ENCODE peak calls at places on chromosomes 2 and 18, in seven cellular contexts. One of them, this sample, is unnamed.

GRCh38 chr2:237627463-237628321 is at the start of gene LRRFIP1:
- DNase-seq in suprapubic skin: no peak
- DNase-seq in body of pancreas: peak
- DNase-seq in BJ: no peak
- DNase-seq in dorsolateral prefrontal cortex: peak
- DNase-seq in bronchial epithelial cell: no peak
- DNase-seq in fibroblast of pulmonary artery: no peak
- DNase-seq in this sample: no peak

GRCh38 chr2:80887923-80888322 is 583.4 kb upstream of the LRRTM1 start:
- DNase-seq in suprapubic skin: no peak
- DNase-seq in BJ: no peak
- DNase-seq in fibroblast of pulmonary artery: no peak
- DNase-seq in dorsolateral prefrontal cortex: no peak
- DNase-seq in body of pancreas: no peak
- DNase-seq in bronchial epithelial cell: no peak
- DNase-seq in this sample: no peak

GRCh38 chr2:201513271-201513670 is 61.7 kb downstream of the STRADB start:
- DNase-seq in fibroblast of pulmonary artery: no peak
- DNase-seq in body of pancreas: no peak
- DNase-seq in bronchial epithelial cell: no peak
- DNase-seq in suprapubic skin: no peak
- DNase-seq in dorsolateral prefrontal cortex: no peak
- DNase-seq in BJ: no peak
- DNase-seq in this sample: no peak

GRCh38 chr2:65026640-65027464 is 29.4 kb upstream of the CEP68 start:
- DNase-seq in suprapubic skin: no peak
- DNase-seq in fibroblast of pulmonary artery: no peak
- DNase-seq in body of pancreas: no peak
- DNase-seq in BJ: no peak
- DNase-seq in bronchial epithelial cell: no peak
- DNase-seq in dorsolateral prefrontal cortex: no peak
- DNase-seq in this sample: no peak

GRCh38 chr18:52339891-52340371 is at the start of gene DCC:
- DNase-seq in suprapubic skin: peak
- DNase-seq in body of pancreas: peak
- DNase-seq in BJ: no peak
- DNase-seq in bronchial epithelial cell: peak
- DNase-seq in dorsolateral prefrontal cortex: peak
- DNase-seq in fibroblast of pulmonary artery: peak
- DNase-seq in this sample: peak

GRCh38 chr2:9107168-9108025 is 99.2 kb upstream of the ASAP2 start:
- DNase-seq in suprapubic skin: peak
- DNase-seq in body of pancreas: no peak
- DNase-seq in BJ: no peak
- DNase-seq in dorsolateral prefrontal cortex: no peak
- DNase-seq in fibroblast of pulmonary artery: no peak
- DNase-seq in bronchial epithelial cell: peak
- DNase-seq in this sample: peak

GRCh38 chr2:241248289-241248688 is 59.8 kb downstream of the ANO7 start:
- DNase-seq in dorsolateral prefrontal cortex: no peak
- DNase-seq in fibroblast of pulmonary artery: no peak
- DNase-seq in BJ: no peak
- DNase-seq in suprapubic skin: no peak
- DNase-seq in bronchial epithelial cell: no peak
- DNase-seq in body of pancreas: no peak
- DNase-seq in this sample: no peak

GRCh38 chr2:187567126-187567525 is 12.9 kb upstream of the TFPI start:
- DNase-seq in suprapubic skin: no peak
- DNase-seq in dorsolateral prefrontal cortex: no peak
- DNase-seq in fibroblast of pulmonary artery: peak
- DNase-seq in bronchial epithelial cell: no peak
- DNase-seq in BJ: no peak
- DNase-seq in body of pancreas: no peak
- DNase-seq in this sample: peak

GRCh38 chr2:195466427-195466826 is 190.6 kb upstream of the SLC39A10 start:
- DNase-seq in dorsolateral prefrontal cortex: no peak
- DNase-seq in fibroblast of pulmonary artery: no peak
- DNase-seq in suprapubic skin: no peak
- DNase-seq in body of pancreas: no peak
- DNase-seq in BJ: no peak
- DNase-seq in bronchial epithelial cell: no peak
- DNase-seq in this sample: no peak

GRCh38 chr18:76821875-76822509 is 365 bp upstream of the ZNF236 start:
- DNase-seq in suprapubic skin: peak
- DNase-seq in BJ: no peak
- DNase-seq in body of pancreas: peak
- DNase-seq in bronchial epithelial cell: peak
- DNase-seq in fibroblast of pulmonary artery: peak
- DNase-seq in dorsolateral prefrontal cortex: peak
- DNase-seq in this sample: peak

GRCh38 chr2:36988008-36988407 is 21.7 kb upstream of the STRN start:
- DNase-seq in bronchial epithelial cell: no peak
- DNase-seq in body of pancreas: no peak
- DNase-seq in suprapubic skin: no peak
- DNase-seq in fibroblast of pulmonary artery: no peak
- DNase-seq in dorsolateral prefrontal cortex: no peak
- DNase-seq in BJ: no peak
- DNase-seq in this sample: no peak

GRCh38 chr2:69601179-69601612 is 42.3 kb downstream of the AAK1 start:
- DNase-seq in fibroblast of pulmonary artery: peak
- DNase-seq in body of pancreas: no peak
- DNase-seq in BJ: peak
- DNase-seq in suprapubic skin: no peak
- DNase-seq in bronchial epithelial cell: peak
- DNase-seq in dorsolateral prefrontal cortex: no peak
- DNase-seq in this sample: peak

GRCh38 chr2:38075436-38076249 is at the start of gene CYP1B1:
- DNase-seq in BJ: no peak
- DNase-seq in suprapubic skin: no peak
- DNase-seq in body of pancreas: peak
- DNase-seq in fibroblast of pulmonary artery: no peak
- DNase-seq in bronchial epithelial cell: no peak
- DNase-seq in dorsolateral prefrontal cortex: no peak
- DNase-seq in this sample: peak

GRCh38 chr2:25342372-25343186 is 854 bp upstream of the DNMT3A start:
- DNase-seq in dorsolateral prefrontal cortex: peak
- DNase-seq in BJ: no peak
- DNase-seq in bronchial epithelial cell: peak
- DNase-seq in body of pancreas: peak
- DNase-seq in fibroblast of pulmonary artery: peak
- DNase-seq in suprapubic skin: no peak
- DNase-seq in this sample: peak

GRCh38 chr2:25343187-25343825 is 1.6 kb upstream of the DNMT3A start:
- DNase-seq in bronchial epithelial cell: no peak
- DNase-seq in dorsolateral prefrontal cortex: no peak
- DNase-seq in body of pancreas: no peak
- DNase-seq in BJ: no peak
- DNase-seq in fibroblast of pulmonary artery: no peak
- DNase-seq in suprapubic skin: no peak
- DNase-seq in this sample: no peak

GRCh38 chr2:25341031-25341727 is 546 bp downstream of the DNMT3A start:
- DNase-seq in fibroblast of pulmonary artery: no peak
- DNase-seq in BJ: no peak
- DNase-seq in suprapubic skin: no peak
- DNase-seq in dorsolateral prefrontal cortex: no peak
- DNase-seq in body of pancreas: peak
- DNase-seq in bronchial epithelial cell: no peak
- DNase-seq in this sample: no peak

GRCh38 chr2:25340340-25340886 is 1.3 kb downstream of the DNMT3A start:
- DNase-seq in fibroblast of pulmonary artery: no peak
- DNase-seq in dorsolateral prefrontal cortex: no peak
- DNase-seq in suprapubic skin: no peak
- DNase-seq in body of pancreas: peak
- DNase-seq in BJ: no peak
- DNase-seq in bronchial epithelial cell: no peak
- DNase-seq in this sample: no peak

GRCh38 chr2:25341753-25342371 is at the start of gene DNMT3A:
- DNase-seq in body of pancreas: peak
- DNase-seq in suprapubic skin: no peak
- DNase-seq in bronchial epithelial cell: no peak
- DNase-seq in dorsolateral prefrontal cortex: peak
- DNase-seq in fibroblast of pulmonary artery: peak
- DNase-seq in BJ: no peak
- DNase-seq in this sample: peak
- H3K4me3 ChIP-seq in body of pancreas: no peak
- H3K4me3 ChIP-seq in suprapubic skin: peak
- H3K4me3 ChIP-seq in bronchial epithelial cell: peak
- H3K4me3 ChIP-seq in dorsolateral prefrontal cortex: peak
- H3K4me3 ChIP-seq in fibroblast of pulmonary artery: peak
- H3K4me3 ChIP-seq in BJ: peak
- H3K4me3 ChIP-seq in this sample: peak

GRCh38 chr2:134690629-134691215 is 28.1 kb downstream of the TMEM163 start:
- DNase-seq in dorsolateral prefrontal cortex: no peak
- DNase-seq in bronchial epithelial cell: no peak
- DNase-seq in BJ: no peak
- DNase-seq in suprapubic skin: no peak
- DNase-seq in fibroblast of pulmonary artery: no peak
- DNase-seq in body of pancreas: peak
- DNase-seq in this sample: no peak

GRCh38 chr2:134694411-134694810 is 24.4 kb downstream of the TMEM163 start:
- DNase-seq in bronchial epithelial cell: no peak
- DNase-seq in suprapubic skin: no peak
- DNase-seq in body of pancreas: no peak
- DNase-seq in fibroblast of pulmonary artery: no peak
- DNase-seq in dorsolateral prefrontal cortex: no peak
- DNase-seq in BJ: no peak
- DNase-seq in this sample: no peak

GRCh38 chr2:134689303-134689702 is 29.5 kb downstream of the TMEM163 start:
- DNase-seq in bronchial epithelial cell: no peak
- DNase-seq in BJ: no peak
- DNase-seq in dorsolateral prefrontal cortex: no peak
- DNase-seq in body of pancreas: no peak
- DNase-seq in suprapubic skin: no peak
- DNase-seq in fibroblast of pulmonary artery: no peak
- DNase-seq in this sample: no peak

GRCh38 chr2:134693359-134694330 is 25.2 kb downstream of the TMEM163 start:
- DNase-seq in suprapubic skin: no peak
- DNase-seq in bronchial epithelial cell: no peak
- DNase-seq in fibroblast of pulmonary artery: no peak
- DNase-seq in body of pancreas: no peak
- DNase-seq in BJ: no peak
- DNase-seq in dorsolateral prefrontal cortex: no peak
- DNase-seq in this sample: no peak

GRCh38 chr2:134692461-134692860 is 26.3 kb downstream of the TMEM163 start:
- DNase-seq in BJ: no peak
- DNase-seq in fibroblast of pulmonary artery: no peak
- DNase-seq in dorsolateral prefrontal cortex: no peak
- DNase-seq in suprapubic skin: no peak
- DNase-seq in body of pancreas: no peak
- DNase-seq in bronchial epithelial cell: no peak
- DNase-seq in this sample: no peak
- TF ChIP-seq CTCF in BJ: no peak
- TF ChIP-seq CTCF in fibroblast of pulmonary artery: no peak
- TF ChIP-seq CTCF in dorsolateral prefrontal cortex: no peak
- TF ChIP-seq CTCF in suprapubic skin: no peak
- TF ChIP-seq CTCF in body of pancreas: no peak
- TF ChIP-seq CTCF in bronchial epithelial cell: no peak
- TF ChIP-seq CTCF in this sample: no peak

GRCh38 chr2:1811971-1812350 is 67.6 kb upstream of the PXDN start:
- DNase-seq in dorsolateral prefrontal cortex: no peak
- DNase-seq in BJ: no peak
- DNase-seq in body of pancreas: no peak
- DNase-seq in bronchial epithelial cell: no peak
- DNase-seq in suprapubic skin: no peak
- DNase-seq in fibroblast of pulmonary artery: no peak
- DNase-seq in this sample: no peak
- H3K4me3 ChIP-seq in dorsolateral prefrontal cortex: no peak
- H3K4me3 ChIP-seq in BJ: no peak
- H3K4me3 ChIP-seq in body of pancreas: no peak
- H3K4me3 ChIP-seq in bronchial epithelial cell: no peak
- H3K4me3 ChIP-seq in suprapubic skin: no peak
- H3K4me3 ChIP-seq in fibroblast of pulmonary artery: no peak
- H3K4me3 ChIP-seq in this sample: no peak

GRCh38 chr2:915979-916378 is 34.7 kb upstream of the SNTG2 start:
- DNase-seq in body of pancreas: no peak
- DNase-seq in fibroblast of pulmonary artery: no peak
- DNase-seq in dorsolateral prefrontal cortex: no peak
- DNase-seq in bronchial epithelial cell: no peak
- DNase-seq in BJ: no peak
- DNase-seq in suprapubic skin: no peak
- DNase-seq in this sample: no peak

GRCh38 chr2:908568-908967 is 42.1 kb upstream of the SNTG2 start:
- DNase-seq in body of pancreas: no peak
- DNase-seq in bronchial epithelial cell: no peak
- DNase-seq in dorsolateral prefrontal cortex: no peak
- DNase-seq in BJ: no peak
- DNase-seq in fibroblast of pulmonary artery: no peak
- DNase-seq in suprapubic skin: no peak
- DNase-seq in this sample: no peak

GRCh38 chr2:905833-906140 is 44.9 kb upstream of the SNTG2 start:
- DNase-seq in fibroblast of pulmonary artery: no peak
- DNase-seq in bronchial epithelial cell: no peak
- DNase-seq in suprapubic skin: no peak
- DNase-seq in dorsolateral prefrontal cortex: no peak
- DNase-seq in body of pancreas: no peak
- DNase-seq in BJ: no peak
- DNase-seq in this sample: no peak

GRCh38 chr2:907706-908105 is 42.9 kb upstream of the SNTG2 start:
- DNase-seq in suprapubic skin: no peak
- DNase-seq in dorsolateral prefrontal cortex: no peak
- DNase-seq in BJ: no peak
- DNase-seq in fibroblast of pulmonary artery: no peak
- DNase-seq in bronchial epithelial cell: no peak
- DNase-seq in body of pancreas: no peak
- DNase-seq in this sample: no peak

GRCh38 chr2:910698-911097 is 40.0 kb upstream of the SNTG2 start:
- DNase-seq in body of pancreas: no peak
- DNase-seq in suprapubic skin: no peak
- DNase-seq in bronchial epithelial cell: no peak
- DNase-seq in fibroblast of pulmonary artery: no peak
- DNase-seq in dorsolateral prefrontal cortex: no peak
- DNase-seq in BJ: no peak
- DNase-seq in this sample: no peak
- TF ChIP-seq CTCF in body of pancreas: no peak
- TF ChIP-seq CTCF in suprapubic skin: no peak
- TF ChIP-seq CTCF in bronchial epithelial cell: no peak
- TF ChIP-seq CTCF in fibroblast of pulmonary artery: no peak
- TF ChIP-seq CTCF in dorsolateral prefrontal cortex: no peak
- TF ChIP-seq CTCF in BJ: no peak
- TF ChIP-seq CTCF in this sample: no peak

This sample was measured in choroid plexus epithelial cell.